ENCODE peak calls at places on chromosomes 1 and 21, in six cellular contexts. K, T, M, R, G and C are unnamed samples.

GRCh38 chr1:21666572-21667320 is 2.4 kb downstream of the RAP1GAP start:
- DNase-seq in K (peak; percentile 9), T (no peak), M (peak; percentile 38), R (no peak), G (no peak), C (no peak)

GRCh38 chr1:159867322-159868064 is 5.0 kb upstream of the VSIG8 start:
- DNase-seq in K (peak; percentile 65), T (no peak), M (no peak), R (peak; percentile 57), G (no peak), C (peak; percentile 55)

GRCh38 chr1:9289724-9290493 is 2.8 kb upstream of the SPSB1 start:
- DNase-seq in K (peak; percentile 87), T (peak; percentile 70), M (no peak), R (no peak), G (no peak), C (peak; percentile 89)

GRCh38 chr1:219784660-219785391 is 143.5 kb downstream of the SLC30A10 start:
- DNase-seq in K (peak; percentile 18), T (no peak), M (no peak), R (no peak), G (no peak), C (peak; percentile 65)

GRCh38 chr1:54772951-54773350 is 8.6 kb upstream of the PARS2 start:
- DNase-seq in K (no peak), T (no peak), M (no peak), R (no peak), G (no peak), C (no peak)

GRCh38 chr21:33025471-33026298 is at the start of gene OLIG2:
- DNase-seq in K (no peak), T (no peak), M (peak; percentile 51), R (no peak), G (no peak), C (peak; percentile 15)

GRCh38 chr21:37407719-37408455 is 41.3 kb downstream of the DYRK1A start:
- DNase-seq in K (no peak), T (no peak), M (no peak), R (no peak), G (no peak), C (peak; percentile 25)

GRCh38 chr1:155706101-155706619 is 17.3 kb downstream of the DAP3 start:
- DNase-seq in K (no peak), T (no peak), M (no peak), R (no peak), G (no peak), C (peak; percentile 65)

GRCh38 chr1:15916417-15916816 is 59.5 kb downstream of the ZBTB17 start:
- DNase-seq in K (no peak), T (no peak), M (no peak), R (no peak), G (no peak), C (peak; percentile 61)

GRCh38 chr1:246214708-246215504 is 292.2 kb downstream of the SMYD3 start:
- DNase-seq in K (peak; percentile 59), T (no peak), M (no peak), R (no peak), G (peak; percentile 44), C (peak; percentile 78)

GRCh38 chr1:92483442-92484170 is 3.1 kb downstream of the GFI1 start:
- DNase-seq in K (no peak), T (no peak), M (no peak), R (peak; percentile 24), G (peak; percentile 42), C (peak; percentile 22)

GRCh38 chr1:4702927-4703326 is 48.5 kb downstream of the AJAP1 start:
- DNase-seq in K (no peak), T (no peak), M (no peak), R (no peak), G (no peak), C (no peak)

GRCh38 chr1:3072178-3072947 is 3.4 kb downstream of the PRDM16 start:
- DNase-seq in K (no peak), T (no peak), M (no peak), R (no peak), G (no peak), C (no peak)